ENCODE peak calls at places on chromosomes 4 and X, in nine cellular contexts. G is stomach, J is heart left ventricle, X is WTC11, N is astrocyte of the spinal cord, U is AG09319, B is psoas muscle, H is suprapubic skin, P is endothelial cell. I is an unnamed sample.

GRCh38 chrX:131762802-131763234 is 218.9 kb downstream of the OR13H1 start:
- DNase-seq in G (peak; percentile 48), J (no peak), X (no peak), N (peak; percentile 82), U (no peak), B (no peak), H (no peak), P (peak; percentile 3), I (no peak)

GRCh38 chr4:7034262-7035081 is 8.7 kb upstream of the TADA2B start:
- DNase-seq in G (peak; percentile 83), J (no peak), X (no peak), N (peak; percentile 78), U (no peak), B (no peak), H (no peak), P (no peak), I (no peak)

GRCh38 chrX:100928660-100929613 is at the start of gene XKRX:
- DNase-seq in G (peak; percentile 53), J (peak; percentile 10), X (peak; percentile 80), N (peak; percentile 10), U (no peak), B (peak; percentile 31), H (peak; percentile 63), P (peak; percentile 17), I (peak; percentile 71)

GRCh38 chr4:149884529-149885206 is 69.0 kb upstream of the IQCM start:
- DNase-seq in G (no peak), J (no peak), X (no peak), N (no peak), U (no peak), B (no peak), H (no peak), P (no peak), I (no peak)

GRCh38 chrX:29528281-29528680 is 687.1 kb upstream of the MAGEB2 start:
- DNase-seq in G (no peak), J (no peak), X (no peak), N (no peak), U (no peak), B (no peak), H (no peak), P (no peak), I (no peak)

GRCh38 chr4:100933628-100934027 is 413.7 kb downstream of the PPP3CA start:
- DNase-seq in G (no peak), J (no peak), X (no peak), N (peak; percentile 44), U (no peak), B (no peak), H (no peak), P (no peak), I (no peak)

GRCh38 chrX:119573840-119574393 is 446 bp upstream of the UBE2A start:
- DNase-seq in G (no peak), J (peak; percentile 24), X (no peak), N (peak; percentile 51), U (no peak), B (peak; percentile 23), H (no peak), P (peak; percentile 3), I (no peak)

GRCh38 chr4:64417974-64418373 is 8.7 kb upstream of the TECRL start:
- DNase-seq in G (no peak), J (peak; percentile 46), X (no peak), N (peak; percentile 54), U (no peak), B (no peak), H (no peak), P (no peak), I (no peak)

GRCh38 chr4:100977746-100978397 is 369.5 kb downstream of the PPP3CA start:
- DNase-seq in G (no peak), J (no peak), X (no peak), N (peak; percentile 54), U (no peak), B (no peak), H (no peak), P (no peak), I (no peak)

GRCh38 chr4:142021181-142021580 is 384.8 kb downstream of the IL15 start:
- DNase-seq in G (no peak), J (no peak), X (no peak), N (no peak), U (no peak), B (no peak), H (no peak), P (no peak), I (no peak)

GRCh38 chr4:174389439-174389838 is 105.7 kb downstream of the CEP44 start:
- DNase-seq in G (no peak), J (no peak), X (no peak), N (no peak), U (no peak), B (no peak), H (no peak), P (no peak), I (no peak)

GRCh38 chrX:36867143-36867542 is 141.0 kb upstream of the FAM47C start:
- DNase-seq in G (no peak), J (no peak), X (no peak), N (peak; percentile 20), U (no peak), B (no peak), H (no peak), P (peak; percentile 4), I (no peak)

GRCh38 chr4:155094421-155094820 is 114.0 kb upstream of the NPY2R start:
- DNase-seq in G (no peak), J (no peak), X (no peak), N (no peak), U (no peak), B (no peak), H (no peak), P (no peak), I (no peak)

DNA sequence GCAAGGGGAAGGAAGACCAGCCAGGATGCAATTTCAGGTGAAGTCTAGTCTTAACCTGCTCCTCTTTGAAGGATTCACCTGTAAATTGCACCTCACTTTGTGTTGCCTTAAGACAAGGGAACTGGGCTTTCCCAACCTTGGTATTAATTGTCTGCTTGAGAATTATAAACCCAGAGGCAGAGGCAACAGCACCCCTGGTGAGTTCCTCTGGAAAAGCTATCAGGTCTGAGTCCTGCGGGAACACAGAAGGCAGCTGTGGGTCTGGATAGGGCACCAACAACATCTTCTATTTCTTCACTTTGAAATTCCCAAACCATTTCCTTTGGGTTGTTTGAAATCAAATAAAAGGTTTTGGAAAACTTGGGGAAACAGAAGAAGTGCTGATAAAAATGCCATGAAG is 109.2 kb upstream of the NPY2R start:
- DNase-seq in G (no peak), J (no peak), X (peak; percentile 11), N (no peak), U (no peak), B (no peak), H (no peak), P (no peak), I (no peak)
- TF ChIP-seq CTCF in G (no peak), J (no peak), X (no peak), N (no peak), U (no peak), B (no peak), H (no peak), P (no peak), I (no peak)

GRCh38 chr4:55545681-55546632 is 752 bp downstream of the CLOCK start:
- DNase-seq in G (peak; percentile 83), J (peak; percentile 78), X (peak; percentile 68), N (peak; percentile 73), U (no peak), B (peak; percentile 84), H (peak; percentile 84), P (peak; percentile 67), I (peak; percentile 82)

GRCh38 chr4:55546633-55547460 is at the start of gene CLOCK:
- DNase-seq in G (peak; percentile 84), J (peak; percentile 88), X (peak; percentile 89), N (peak; percentile 92), U (peak; percentile 73), B (peak; percentile 91), H (peak; percentile 92), P (peak; percentile 89), I (peak; percentile 92)

GRCh38 chr4:55547461-55547770 is 707 bp upstream of the CLOCK start:
- DNase-seq in G (no peak), J (no peak), X (peak; percentile 51), N (peak; percentile 68), U (no peak), B (no peak), H (no peak), P (no peak), I (no peak)

GRCh38 chr4:55545133-55545532 is 1.6 kb downstream of the CLOCK start:
- DNase-seq in G (no peak), J (no peak), X (no peak), N (peak; percentile 26), U (no peak), B (no peak), H (no peak), P (no peak), I (no peak)

GRCh38 chr4:55543858-55544257 is 2.9 kb downstream of the CLOCK start:
- DNase-seq in G (no peak), J (no peak), X (no peak), N (peak; percentile 7), U (no peak), B (no peak), H (no peak), P (no peak), I (no peak)
- TF ChIP-seq CTCF in G (no peak), J (no peak), X (no peak), N (peak; percentile 8), U (no peak), B (no peak), H (no peak), P (peak; percentile 24), I (peak; percentile 50)

DNA sequence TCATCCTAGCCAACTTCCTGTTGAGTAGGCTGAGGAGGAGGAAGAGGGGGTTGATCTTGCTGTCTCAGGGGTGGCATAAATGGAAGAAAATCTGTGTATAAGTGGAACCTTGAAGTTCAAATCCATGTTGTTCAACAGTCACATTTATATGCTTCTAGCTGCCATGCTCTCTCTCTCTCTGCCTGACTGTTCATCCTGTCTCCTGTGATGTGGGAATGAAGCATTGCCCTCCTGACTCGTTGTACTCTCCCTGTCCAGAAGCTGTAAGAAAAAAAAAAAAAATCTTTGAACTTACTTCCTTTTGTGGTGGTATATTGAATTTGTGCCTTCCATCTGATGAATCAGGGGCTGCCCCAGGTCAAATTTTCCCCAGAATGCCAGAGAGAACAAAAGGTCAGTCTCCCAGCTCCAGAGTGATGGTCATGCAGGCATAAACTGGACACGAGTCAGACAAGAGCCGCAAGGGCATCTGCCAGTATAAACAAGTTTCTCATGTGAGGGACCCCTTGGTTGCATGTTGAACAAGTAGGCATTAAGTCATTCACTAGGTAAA is 257.0 kb downstream of the IDS start:
- DNase-seq in G (no peak), J (no peak), X (no peak), N (peak; percentile 22), U (no peak), B (no peak), H (no peak), P (no peak), I (no peak)
- TF ChIP-seq CTCF in G (no peak), J (no peak), X (no peak), N (no peak), U (no peak), B (no peak), H (no peak), P (no peak), I (no peak)

DNA sequence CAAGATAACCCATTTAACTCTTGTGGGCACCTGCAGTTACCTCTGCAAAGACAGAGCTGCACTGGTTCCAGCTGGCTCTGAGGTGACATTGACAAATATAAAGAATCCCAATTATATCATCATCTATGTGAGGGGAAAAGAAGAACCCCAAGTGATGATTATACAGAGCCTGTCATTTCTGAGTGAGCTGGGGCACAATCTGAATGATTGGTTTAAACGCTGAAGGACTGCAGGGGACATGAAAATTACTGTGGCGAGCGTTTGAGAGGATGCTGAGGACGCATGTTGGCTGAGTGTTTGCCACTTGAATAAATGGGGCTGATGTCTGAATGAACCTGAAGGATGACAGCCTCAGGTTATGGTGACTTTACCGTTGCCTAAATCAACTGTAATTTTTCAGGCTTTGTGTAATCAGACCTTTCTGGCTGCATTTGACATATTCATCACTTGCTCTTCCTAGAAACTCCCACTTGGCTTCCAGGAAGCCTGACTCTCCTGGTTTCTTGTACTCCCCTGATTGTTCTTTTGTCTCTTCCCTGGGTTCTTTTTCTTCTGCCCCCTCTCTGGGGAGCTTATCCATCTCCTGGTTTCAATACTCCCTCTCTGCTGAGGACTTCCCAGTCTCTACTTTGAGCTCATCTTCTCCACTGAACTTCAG is 4.1 kb upstream of the HSD17B10 start:
- DNase-seq in G (no peak), J (no peak), X (no peak), N (no peak), U (no peak), B (no peak), H (no peak), P (no peak), I (no peak)
- TF ChIP-seq CTCF in G (no peak), J (no peak), X (no peak), N (no peak), U (no peak), B (no peak), H (no peak), P (no peak), I (no peak)